ENCODE peak calls at places on chromosomes 12 and 14, in nine cellular contexts. N is left ventricle myocardium inferior; K is right cardiac atrium; E is GM23338; T is cardiac muscle cell; L is dorsolateral prefrontal cortex; H is aorta; G is substantia nigra; X is CD4-positive, alpha-beta T cell. U is an unnamed sample.

GRCh38 chr12:28963554-28963953 is 185.5 kb upstream of the FAR2 start:
- DNase-seq in N (no peak), K (no peak), E (peak), T (peak), L (no peak), H (no peak), G (no peak), X (no peak), U (no peak)

GRCh38 chr12:12542964-12543363 is 19.7 kb downstream of the DUSP16 start:
- DNase-seq in N (no peak), K (no peak), E (no peak), T (no peak), L (no peak), H (no peak), G (no peak), X (no peak), U (no peak)

GRCh38 chr14:71713061-71713850 is 219.0 kb upstream of the RGS6 start:
- DNase-seq in N (no peak), K (no peak), E (no peak), T (no peak), L (no peak), H (no peak), G (no peak), X (no peak), U (no peak)

GRCh38 chr14:81401420-81402122 is 1.4 kb upstream of the STON2 start:
- DNase-seq in N (no peak), K (no peak), E (no peak), T (peak), L (no peak), H (no peak), G (no peak), X (no peak), U (no peak)

GRCh38 chr12:3885179-3886094 is 12.2 kb upstream of the PARP11 start:
- DNase-seq in N (no peak), K (no peak), E (peak), T (peak), L (peak), H (no peak), G (peak), X (peak), U (no peak)

GRCh38 chr14:24250354-24250753 is 7.9 kb upstream of the TINF2 start:
- DNase-seq in N (no peak), K (no peak), E (no peak), T (no peak), L (no peak), H (no peak), G (no peak), X (no peak), U (no peak)

GRCh38 chr14:22314183-22314820 is 274.7 kb downstream of the DAD1 start:
- DNase-seq in N (no peak), K (no peak), E (peak), T (peak), L (peak), H (no peak), G (peak), X (no peak), U (no peak)

GRCh38 chr14:54712371-54712998 is 145.6 kb downstream of the SAMD4A start:
- DNase-seq in N (no peak), K (no peak), E (no peak), T (peak), L (no peak), H (no peak), G (no peak), X (no peak), U (no peak)

GRCh38 chr12:96698521-96698920 is 208.5 kb upstream of the NEDD1 start:
- DNase-seq in N (no peak), K (no peak), E (peak), T (no peak), L (no peak), H (no peak), G (no peak), X (no peak), U (no peak)

GRCh38 chr14:31927348-31927826 is 149.7 kb upstream of the ARHGAP5 start:
- DNase-seq in N (peak), K (no peak), E (peak), T (peak), L (no peak), H (no peak), G (no peak), X (no peak), U (no peak)

GRCh38 chr14:67704484-67705089 is 2.9 kb downstream of the RDH12 start:
- DNase-seq in N (no peak), K (no peak), E (peak), T (peak), L (peak), H (no peak), G (peak), X (peak), U (no peak)

GRCh38 chr12:94851396-94852025 is 152.0 kb downstream of the NDUFA12 start:
- DNase-seq in N (no peak), K (no peak), E (no peak), T (no peak), L (no peak), H (no peak), G (no peak), X (no peak), U (no peak)

GRCh38 chr14:57380935-57381334 is 9.5 kb upstream of the NAA30 start:
- DNase-seq in N (no peak), K (no peak), E (no peak), T (no peak), L (no peak), H (no peak), G (no peak), X (no peak), U (no peak)

GRCh38 chr14:96130854-96131253 is 73.8 kb upstream of the BDKRB2 start:
- DNase-seq in N (no peak), K (no peak), E (no peak), T (peak), L (no peak), H (no peak), G (no peak), X (no peak), U (no peak)

GRCh38 chr12:105192624-105193225 is 43.2 kb downstream of the APPL2 start:
- DNase-seq in N (no peak), K (no peak), E (no peak), T (no peak), L (peak), H (no peak), G (no peak), X (no peak), U (no peak)

GRCh38 chr14:70845601-70846000 is 36.3 kb upstream of the MAP3K9 start:
- DNase-seq in N (no peak), K (no peak), E (no peak), T (no peak), L (no peak), H (no peak), G (no peak), X (no peak), U (no peak)

GRCh38 chr14:104472536-104473243 is 106.9 kb upstream of the C14orf180 start:
- DNase-seq in N (no peak), K (no peak), E (no peak), T (no peak), L (no peak), H (no peak), G (no peak), X (no peak), U (no peak)

GRCh38 chr12:47152095-47152494 is 72.3 kb upstream of the AMIGO2 start:
- DNase-seq in N (no peak), K (no peak), E (no peak), T (no peak), L (no peak), H (no peak), G (no peak), X (no peak), U (no peak)

GRCh38 chr12:24940157-24940556 is 8.7 kb downstream of the BCAT1 start:
- DNase-seq in N (no peak), K (no peak), E (no peak), T (no peak), L (no peak), H (no peak), G (no peak), X (no peak), U (no peak)

GRCh38 chr12:117674763-117675162 is 294.0 kb downstream of the KSR2 start:
- DNase-seq in N (no peak), K (no peak), E (no peak), T (no peak), L (no peak), H (no peak), G (no peak), X (no peak), U (no peak)

GRCh38 chr12:49697808-49698207 is 9.4 kb downstream of the FMNL3 start:
- DNase-seq in N (no peak), K (no peak), E (no peak), T (no peak), L (no peak), H (no peak), G (no peak), X (no peak), U (no peak)

GRCh38 chr14:34465069-34465859 is 3.2 kb upstream of the SPTSSA start:
- DNase-seq in N (no peak), K (no peak), E (peak), T (peak), L (no peak), H (no peak), G (no peak), X (no peak), U (no peak)

GRCh38 chr12:44847888-44848770 is 28.0 kb downstream of the NELL2 start:
- DNase-seq in N (no peak), K (no peak), E (no peak), T (no peak), L (no peak), H (no peak), G (no peak), X (peak), U (no peak)

GRCh38 chr14:100028990-100029677 is 36.1 kb upstream of the EVL start:
- DNase-seq in N (no peak), K (no peak), E (peak), T (no peak), L (no peak), H (no peak), G (no peak), X (no peak), U (no peak)

GRCh38 chr12:109443794-109444193 is 33.3 kb downstream of the KCTD10 start:
- DNase-seq in N (no peak), K (no peak), E (no peak), T (no peak), L (no peak), H (no peak), G (no peak), X (no peak), U (no peak)

GRCh38 chr12:109439181-109439580 is 37.9 kb downstream of the KCTD10 start:
- DNase-seq in N (no peak), K (no peak), E (no peak), T (no peak), L (no peak), H (no peak), G (no peak), X (no peak), U (no peak)

GRCh38 chr12:109445224-109445623 is 31.9 kb downstream of the KCTD10 start:
- DNase-seq in N (no peak), K (no peak), E (no peak), T (no peak), L (no peak), H (no peak), G (no peak), X (no peak), U (no peak)

GRCh38 chr12:109444263-109444662 is 32.8 kb downstream of the KCTD10 start:
- DNase-seq in N (no peak), K (no peak), E (no peak), T (no peak), L (no peak), H (no peak), G (no peak), X (no peak), U (no peak)

DNA sequence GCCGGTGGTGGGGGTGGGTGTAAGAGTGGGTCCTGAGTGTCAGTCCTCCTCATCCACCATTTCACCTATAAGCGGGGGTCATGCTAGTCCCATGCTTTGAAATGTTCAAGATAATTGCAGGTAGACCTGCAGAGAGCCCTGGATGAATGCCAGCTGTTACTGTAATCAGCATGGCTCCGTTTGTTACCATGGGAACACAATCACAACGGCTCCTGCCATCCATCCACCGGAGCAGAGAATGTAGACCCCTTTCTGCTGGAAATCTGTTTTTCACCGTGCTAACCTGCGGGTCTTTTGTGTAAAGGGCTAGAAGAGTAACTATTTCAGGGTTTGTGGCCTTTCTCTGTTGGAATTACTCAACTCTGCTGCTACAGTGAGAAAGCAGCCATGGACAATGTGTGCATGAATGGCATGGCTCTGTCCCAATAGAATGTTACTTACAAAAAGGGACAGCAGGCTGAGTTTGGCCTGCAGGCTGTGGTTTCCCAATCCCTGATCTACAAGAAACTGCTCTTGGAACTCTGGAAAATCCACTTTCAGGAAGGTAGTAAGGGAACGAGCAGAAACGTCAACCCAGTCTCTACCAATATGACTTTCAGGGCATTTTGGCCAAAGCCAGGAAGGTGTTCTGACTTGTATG is 36.1 kb downstream of the KCTD10 start:
- DNase-seq in N (no peak), K (no peak), E (peak), T (peak), L (no peak), H (no peak), G (no peak), X (no peak), U (no peak)
- H3K27ac ChIP-seq in N (no peak), K (no peak), E (peak), T (peak), L (no peak), H (no peak), G (no peak), X (no peak), U (no peak)

GRCh38 chr12:103882861-103883596 is 42.0 kb upstream of the NT5DC3 start:
- DNase-seq in N (no peak), K (no peak), E (no peak), T (peak), L (no peak), H (no peak), G (no peak), X (no peak), U (no peak)
- H3K27ac ChIP-seq in N (no peak), K (no peak), E (no peak), T (no peak), L (no peak), H (no peak), G (no peak), X (no peak), U (no peak)

GRCh38 chr12:23093488-23093887 is 468.5 kb downstream of the ETNK1 start:
- DNase-seq in N (no peak), K (no peak), E (no peak), T (no peak), L (no peak), H (no peak), G (no peak), X (no peak), U (no peak)

GRCh38 chr12:23099104-23099503 is 474.1 kb downstream of the ETNK1 start:
- DNase-seq in N (no peak), K (no peak), E (peak), T (no peak), L (no peak), H (no peak), G (no peak), X (no peak), U (no peak)

GRCh38 chr12:23099604-23100003 is 474.6 kb downstream of the ETNK1 start:
- DNase-seq in N (no peak), K (no peak), E (peak), T (no peak), L (no peak), H (no peak), G (no peak), X (no peak), U (no peak)

GRCh38 chr12:23096321-23096720 is 471.4 kb downstream of the ETNK1 start:
- DNase-seq in N (no peak), K (no peak), E (no peak), T (no peak), L (no peak), H (no peak), G (no peak), X (no peak), U (no peak)

DNA sequence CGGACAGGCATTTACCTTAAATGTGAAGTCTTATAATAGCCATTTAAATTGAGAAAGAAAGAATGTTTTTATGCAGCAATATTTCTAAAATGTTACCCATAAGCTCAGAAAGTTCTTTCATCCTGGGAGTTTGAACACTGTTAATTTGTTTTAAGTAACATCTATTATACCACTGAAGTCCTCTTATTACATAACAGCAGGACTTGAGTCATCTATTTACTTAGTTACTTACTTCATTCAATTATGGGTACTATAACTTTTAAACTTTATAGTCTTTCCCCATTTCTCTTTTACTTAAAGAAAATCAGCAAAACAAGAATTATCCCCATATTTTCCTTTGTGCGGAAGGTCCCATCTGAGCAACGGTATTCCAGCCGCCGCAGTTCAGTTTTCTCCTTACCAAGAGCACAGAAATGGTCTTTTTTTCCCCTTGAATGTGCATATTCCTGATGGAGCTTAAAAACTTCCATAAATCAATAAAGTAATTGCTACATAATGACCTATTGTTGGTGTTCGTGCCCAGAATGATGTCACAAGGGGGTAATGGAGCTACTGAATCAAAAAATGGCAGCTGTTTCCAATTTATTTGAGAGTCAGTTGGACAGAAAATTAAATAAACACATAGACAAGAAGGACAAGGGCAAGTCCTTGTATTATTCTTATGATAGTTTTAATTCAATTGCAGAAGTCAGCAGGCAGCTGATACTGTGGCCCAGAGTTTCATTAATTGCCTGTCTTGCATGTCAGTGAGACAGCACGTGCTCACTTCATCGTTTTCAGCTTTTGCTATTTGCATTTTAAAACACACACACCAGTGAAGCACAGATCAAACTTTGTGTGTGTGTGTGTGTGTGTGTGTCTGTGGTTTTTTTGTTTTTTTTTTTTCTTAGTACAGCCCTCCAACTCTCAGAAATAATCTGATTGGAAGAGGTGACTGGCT is 473.4 kb downstream of the ETNK1 start:
- DNase-seq in N (no peak), K (no peak), E (no peak), T (no peak), L (no peak), H (no peak), G (no peak), X (no peak), U (no peak)
- H3K27ac ChIP-seq in N (no peak), K (no peak), E (no peak), T (no peak), L (no peak), H (no peak), G (no peak), X (no peak), U (no peak)

GRCh38 chr14:51540364-51540763 is 111.3 kb upstream of the FRMD6 start:
- DNase-seq in N (no peak), K (no peak), E (no peak), T (peak), L (no peak), H (no peak), G (no peak), X (no peak), U (no peak)

GRCh38 chr14:51535443-51536044 is 116.2 kb upstream of the FRMD6 start:
- DNase-seq in N (no peak), K (no peak), E (no peak), T (no peak), L (no peak), H (no peak), G (no peak), X (no peak), U (no peak)

GRCh38 chr14:51534623-51535022 is 117.1 kb upstream of the FRMD6 start:
- DNase-seq in N (no peak), K (peak), E (no peak), T (no peak), L (no peak), H (no peak), G (no peak), X (no peak), U (no peak)

GRCh38 chr14:51539571-51540037 is 112.1 kb upstream of the FRMD6 start:
- DNase-seq in N (no peak), K (no peak), E (peak), T (peak), L (no peak), H (no peak), G (no peak), X (no peak), U (no peak)

GRCh38 chr14:51538973-51539372 is 112.7 kb upstream of the FRMD6 start:
- DNase-seq in N (no peak), K (no peak), E (no peak), T (no peak), L (no peak), H (no peak), G (no peak), X (no peak), U (no peak)
- H3K27ac ChIP-seq in N (no peak), K (no peak), E (no peak), T (no peak), L (no peak), H (no peak), G (no peak), X (no peak), U (no peak)

DNA sequence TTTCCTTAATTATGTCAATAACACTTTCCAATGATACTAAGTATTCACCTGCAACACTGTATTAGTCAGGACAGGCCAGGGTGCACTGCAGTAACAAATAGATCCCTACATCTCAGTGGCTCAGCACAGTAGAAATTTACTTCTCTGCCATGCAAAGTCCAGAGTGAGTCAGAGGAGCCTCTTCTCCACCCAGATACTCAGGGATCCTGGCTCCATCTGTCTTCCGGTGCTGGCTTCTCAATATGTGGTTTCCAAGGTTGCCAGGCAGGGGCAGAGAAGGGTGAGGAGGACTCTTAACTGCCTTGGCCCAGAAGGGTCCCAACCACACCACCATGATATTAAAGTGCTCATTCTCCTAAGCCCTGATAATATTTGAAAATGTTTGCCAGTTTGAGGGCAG is 47.8 kb downstream of the ADGRD1 start:
- DNase-seq in N (no peak), K (no peak), E (no peak), T (no peak), L (no peak), H (peak), G (no peak), X (no peak), U (no peak)
- H3K27ac ChIP-seq in N (peak), K (peak), E (no peak), T (peak), L (no peak), H (no peak), G (no peak), X (no peak), U (no peak)

GRCh38 chr12:116591608-116592115 is 32.5 kb downstream of the MAP1LC3B2 start:
- DNase-seq in N (no peak), K (no peak), E (no peak), T (peak), L (no peak), H (no peak), G (no peak), X (no peak), U (no peak)
- H3K27ac ChIP-seq in N (peak), K (no peak), E (no peak), T (no peak), L (no peak), H (no peak), G (no peak), X (no peak), U (no peak)

GRCh38 chr12:56451147-56451546 is 1.9 kb upstream of the TIMELESS start:
- DNase-seq in N (no peak), K (no peak), E (no peak), T (no peak), L (no peak), H (no peak), G (no peak), X (no peak), U (no peak)
- H3K27ac ChIP-seq in N (no peak), K (no peak), E (no peak), T (no peak), L (no peak), H (no peak), G (no peak), X (no peak), U (no peak)